ENCODE peak calls at places on chromosomes 7 and 10, in five cellular contexts. One of them, this sample, is unnamed.

GRCh38 chr7:120841608-120842007 is 16.3 kb downstream of the TSPAN12 start:
- DNase-seq in H7: no peak
- DNase-seq in activated T-cell treated with anti-CD3 and anti-CD28 coated beads, Interleukin-2, amount 50 U/mL, for 48 hours: no peak
- DNase-seq in left cardiac atrium: no peak
- DNase-seq in mesothelial cell of epicardium: no peak
- DNase-seq in this sample: no peak

GRCh38 chr10:63866747-63867140 is 345.5 kb downstream of the REEP3 start:
- DNase-seq in H7: no peak
- DNase-seq in activated T-cell treated with anti-CD3 and anti-CD28 coated beads, Interleukin-2, amount 50 U/mL, for 48 hours: no peak
- DNase-seq in left cardiac atrium: no peak
- DNase-seq in mesothelial cell of epicardium: no peak
- DNase-seq in this sample: no peak

GRCh38 chr7:76509931-76510877 is at the start of gene UPK3B:
- DNase-seq in H7: peak; percentile 93
- DNase-seq in activated T-cell treated with anti-CD3 and anti-CD28 coated beads, Interleukin-2, amount 50 U/mL, for 48 hours: peak; percentile 19
- DNase-seq in left cardiac atrium: peak; percentile 29
- DNase-seq in mesothelial cell of epicardium: no peak
- DNase-seq in this sample: no peak

GRCh38 chr10:71031601-71032000 is 143.2 kb upstream of the PCBD1 start:
- DNase-seq in H7: no peak
- DNase-seq in activated T-cell treated with anti-CD3 and anti-CD28 coated beads, Interleukin-2, amount 50 U/mL, for 48 hours: no peak
- DNase-seq in left cardiac atrium: no peak
- DNase-seq in mesothelial cell of epicardium: no peak
- DNase-seq in this sample: no peak

GRCh38 chr10:89296227-89296648 is 5.6 kb upstream of the IFIT2 start:
- DNase-seq in H7: no peak
- DNase-seq in activated T-cell treated with anti-CD3 and anti-CD28 coated beads, Interleukin-2, amount 50 U/mL, for 48 hours: no peak
- DNase-seq in left cardiac atrium: no peak
- DNase-seq in mesothelial cell of epicardium: no peak
- DNase-seq in this sample: no peak

GRCh38 chr7:132858760-132859159 is 223.1 kb downstream of the CHCHD3 start:
- DNase-seq in H7: no peak
- DNase-seq in activated T-cell treated with anti-CD3 and anti-CD28 coated beads, Interleukin-2, amount 50 U/mL, for 48 hours: no peak
- DNase-seq in left cardiac atrium: no peak
- DNase-seq in mesothelial cell of epicardium: no peak
- DNase-seq in this sample: no peak

GRCh38 chr10:78584666-78585065 is 484.1 kb upstream of the ZMIZ1 start:
- DNase-seq in H7: no peak
- DNase-seq in activated T-cell treated with anti-CD3 and anti-CD28 coated beads, Interleukin-2, amount 50 U/mL, for 48 hours: no peak
- DNase-seq in left cardiac atrium: no peak
- DNase-seq in mesothelial cell of epicardium: no peak
- DNase-seq in this sample: no peak

GRCh38 chr7:16604054-16604453 is 41.5 kb downstream of the ANKMY2 start:
- DNase-seq in H7: no peak
- DNase-seq in activated T-cell treated with anti-CD3 and anti-CD28 coated beads, Interleukin-2, amount 50 U/mL, for 48 hours: no peak
- DNase-seq in left cardiac atrium: no peak
- DNase-seq in mesothelial cell of epicardium: no peak
- DNase-seq in this sample: no peak

GRCh38 chr10:29998142-29998808 is 61.1 kb downstream of the JCAD start:
- DNase-seq in H7: peak; percentile 81
- DNase-seq in activated T-cell treated with anti-CD3 and anti-CD28 coated beads, Interleukin-2, amount 50 U/mL, for 48 hours: peak; percentile 84
- DNase-seq in left cardiac atrium: peak; percentile 78
- DNase-seq in mesothelial cell of epicardium: peak; percentile 49
- DNase-seq in this sample: peak; percentile 36

GRCh38 chr10:130233426-130233825 is 97.2 kb downstream of the GLRX3 start:
- DNase-seq in H7: no peak
- DNase-seq in activated T-cell treated with anti-CD3 and anti-CD28 coated beads, Interleukin-2, amount 50 U/mL, for 48 hours: no peak
- DNase-seq in left cardiac atrium: no peak
- DNase-seq in mesothelial cell of epicardium: no peak
- DNase-seq in this sample: no peak

GRCh38 chr10:11760151-11760550 is 18.0 kb downstream of the ECHDC3 start:
- DNase-seq in H7: no peak
- DNase-seq in activated T-cell treated with anti-CD3 and anti-CD28 coated beads, Interleukin-2, amount 50 U/mL, for 48 hours: no peak
- DNase-seq in left cardiac atrium: no peak
- DNase-seq in mesothelial cell of epicardium: no peak
- DNase-seq in this sample: no peak

GRCh38 chr7:78450754-78451153 is 652.2 kb downstream of the PHTF2 start:
- DNase-seq in H7: no peak
- DNase-seq in activated T-cell treated with anti-CD3 and anti-CD28 coated beads, Interleukin-2, amount 50 U/mL, for 48 hours: no peak
- DNase-seq in left cardiac atrium: no peak
- DNase-seq in mesothelial cell of epicardium: no peak
- DNase-seq in this sample: no peak

GRCh38 chr7:68729361-68729760 is 868.9 kb upstream of the AUTS2 start:
- DNase-seq in H7: no peak
- DNase-seq in activated T-cell treated with anti-CD3 and anti-CD28 coated beads, Interleukin-2, amount 50 U/mL, for 48 hours: no peak
- DNase-seq in left cardiac atrium: no peak
- DNase-seq in mesothelial cell of epicardium: no peak
- DNase-seq in this sample: no peak

GRCh38 chr7:93315896-93316295 is 83.7 kb downstream of the VPS50 start:
- DNase-seq in H7: no peak
- DNase-seq in activated T-cell treated with anti-CD3 and anti-CD28 coated beads, Interleukin-2, amount 50 U/mL, for 48 hours: no peak
- DNase-seq in left cardiac atrium: no peak
- DNase-seq in mesothelial cell of epicardium: no peak
- DNase-seq in this sample: no peak

GRCh38 chr10:43417950-43418768 is 9.2 kb upstream of the HNRNPF start:
- DNase-seq in H7: no peak
- DNase-seq in activated T-cell treated with anti-CD3 and anti-CD28 coated beads, Interleukin-2, amount 50 U/mL, for 48 hours: peak; percentile 70
- DNase-seq in left cardiac atrium: no peak
- DNase-seq in mesothelial cell of epicardium: no peak
- DNase-seq in this sample: no peak

GRCh38 chr10:13201132-13201531 is 33.0 kb downstream of the UCMA start:
- DNase-seq in H7: no peak
- DNase-seq in activated T-cell treated with anti-CD3 and anti-CD28 coated beads, Interleukin-2, amount 50 U/mL, for 48 hours: no peak
- DNase-seq in left cardiac atrium: no peak
- DNase-seq in mesothelial cell of epicardium: no peak
- DNase-seq in this sample: no peak

GRCh38 chr10:114261116-114261515 is 22.1 kb downstream of the VWA2 start:
- DNase-seq in H7: no peak
- DNase-seq in activated T-cell treated with anti-CD3 and anti-CD28 coated beads, Interleukin-2, amount 50 U/mL, for 48 hours: no peak
- DNase-seq in left cardiac atrium: no peak
- DNase-seq in mesothelial cell of epicardium: no peak
- DNase-seq in this sample: no peak

GRCh38 chr7:129144834-129145668 is 544 bp downstream of the TSPAN33 start:
- DNase-seq in H7: peak; percentile 71
- DNase-seq in activated T-cell treated with anti-CD3 and anti-CD28 coated beads, Interleukin-2, amount 50 U/mL, for 48 hours: peak; percentile 46
- DNase-seq in left cardiac atrium: no peak
- DNase-seq in mesothelial cell of epicardium: no peak
- DNase-seq in this sample: no peak

GRCh38 chr10:124649209-124649608 is 95.0 kb downstream of the FAM53B start:
- DNase-seq in H7: no peak
- DNase-seq in activated T-cell treated with anti-CD3 and anti-CD28 coated beads, Interleukin-2, amount 50 U/mL, for 48 hours: no peak
- DNase-seq in left cardiac atrium: no peak
- DNase-seq in mesothelial cell of epicardium: no peak
- DNase-seq in this sample: no peak

GRCh38 chr7:149027560-149028345 is 552 bp downstream of the PDIA4 start:
- DNase-seq in H7: peak; percentile 36
- DNase-seq in activated T-cell treated with anti-CD3 and anti-CD28 coated beads, Interleukin-2, amount 50 U/mL, for 48 hours: no peak
- DNase-seq in left cardiac atrium: no peak
- DNase-seq in mesothelial cell of epicardium: no peak
- DNase-seq in this sample: no peak

GRCh38 chr10:119663866-119664698 is 12.9 kb downstream of the BAG3 start:
- DNase-seq in H7: no peak
- DNase-seq in activated T-cell treated with anti-CD3 and anti-CD28 coated beads, Interleukin-2, amount 50 U/mL, for 48 hours: peak; percentile 38
- DNase-seq in left cardiac atrium: no peak
- DNase-seq in mesothelial cell of epicardium: no peak
- DNase-seq in this sample: no peak

GRCh38 chr10:58807631-58808024 is 295.0 kb downstream of the BICC1 start:
- DNase-seq in H7: no peak
- DNase-seq in activated T-cell treated with anti-CD3 and anti-CD28 coated beads, Interleukin-2, amount 50 U/mL, for 48 hours: no peak
- DNase-seq in left cardiac atrium: no peak
- DNase-seq in mesothelial cell of epicardium: no peak
- DNase-seq in this sample: no peak

GRCh38 chr7:970744-971143 is 4.6 kb downstream of the COX19 start:
- DNase-seq in H7: no peak
- DNase-seq in activated T-cell treated with anti-CD3 and anti-CD28 coated beads, Interleukin-2, amount 50 U/mL, for 48 hours: no peak
- DNase-seq in left cardiac atrium: no peak
- DNase-seq in mesothelial cell of epicardium: no peak
- DNase-seq in this sample: no peak

This sample was measured in epithelial cell of proximal tubule.